ENCODE peak calls at places on chromosomes 11 and 22, in six cellular contexts. One of them, this sample, is unnamed.
A peak's percentile ranks its signal among the peaks of the same experiment; 100 is the strongest.

GRCh38 chr11:92717240-92717639 is 252.2 kb upstream of the MTNR1B start:
- DNase-seq in cardiac muscle cell: no peak
- DNase-seq in kidney: no peak
- DNase-seq in fibroblast of lung: no peak
- DNase-seq in tibial nerve: no peak
- DNase-seq in left lung: no peak
- DNase-seq in this sample: no peak

GRCh38 chr11:81377418-81377817 is 1356.2 kb downstream of the FAM181B start:
- DNase-seq in cardiac muscle cell: no peak
- DNase-seq in kidney: no peak
- DNase-seq in left lung: no peak
- DNase-seq in tibial nerve: no peak
- DNase-seq in fibroblast of lung: no peak
- DNase-seq in this sample: no peak

GRCh38 chr22:35333220-35333619 is 33.5 kb downstream of the TOM1 start:
- DNase-seq in cardiac muscle cell: no peak
- DNase-seq in tibial nerve: no peak
- DNase-seq in fibroblast of lung: no peak
- DNase-seq in kidney: no peak
- DNase-seq in left lung: no peak
- DNase-seq in this sample: no peak

GRCh38 chr11:77879218-77879617 is 58.3 kb downstream of the AAMDC start:
- DNase-seq in left lung: no peak
- DNase-seq in cardiac muscle cell: peak; percentile 68
- DNase-seq in tibial nerve: peak; percentile 69
- DNase-seq in kidney: no peak
- DNase-seq in fibroblast of lung: peak; percentile 73
- DNase-seq in this sample: no peak

GRCh38 chr11:6413791-6414231 is 5.1 kb downstream of the APBB1 start:
- DNase-seq in kidney: no peak
- DNase-seq in cardiac muscle cell: no peak
- DNase-seq in fibroblast of lung: no peak
- DNase-seq in left lung: no peak
- DNase-seq in tibial nerve: no peak
- DNase-seq in this sample: no peak

GRCh38 chr22:28773461-28773867 is 969 bp downstream of the CCDC117 start:
- DNase-seq in fibroblast of lung: peak; percentile 39
- DNase-seq in kidney: no peak
- DNase-seq in left lung: no peak
- DNase-seq in cardiac muscle cell: peak; percentile 34
- DNase-seq in tibial nerve: no peak
- DNase-seq in this sample: no peak

GRCh38 chr11:45909594-45910475 is 2.8 kb upstream of the FREY1 start:
- DNase-seq in left lung: no peak
- DNase-seq in cardiac muscle cell: no peak
- DNase-seq in tibial nerve: no peak
- DNase-seq in fibroblast of lung: no peak
- DNase-seq in kidney: no peak
- DNase-seq in this sample: no peak

GRCh38 chr11:12812849-12813248 is 138.6 kb downstream of the TEAD1 start:
- DNase-seq in kidney: no peak
- DNase-seq in cardiac muscle cell: no peak
- DNase-seq in left lung: no peak
- DNase-seq in fibroblast of lung: no peak
- DNase-seq in tibial nerve: no peak
- DNase-seq in this sample: no peak

GRCh38 chr22:49208768-49209252 is 618.9 kb downstream of the BRD1 start:
- DNase-seq in cardiac muscle cell: no peak
- DNase-seq in fibroblast of lung: no peak
- DNase-seq in tibial nerve: no peak
- DNase-seq in kidney: peak; percentile 37
- DNase-seq in left lung: peak; percentile 11
- DNase-seq in this sample: no peak

GRCh38 chr22:20422271-20422958 is 15.2 kb downstream of the SCARF2 start:
- DNase-seq in tibial nerve: no peak
- DNase-seq in kidney: peak; percentile 68
- DNase-seq in left lung: peak; percentile 56
- DNase-seq in fibroblast of lung: no peak
- DNase-seq in cardiac muscle cell: peak; percentile 33
- DNase-seq in this sample: peak; percentile 73

GRCh38 chr11:119902656-119903181 is 173.7 kb upstream of the NECTIN1 start:
- DNase-seq in kidney: no peak
- DNase-seq in fibroblast of lung: no peak
- DNase-seq in left lung: no peak
- DNase-seq in tibial nerve: no peak
- DNase-seq in cardiac muscle cell: no peak
- DNase-seq in this sample: no peak

GRCh38 chr11:65473275-65473860 is 25.5 kb upstream of the MALAT1 start:
- DNase-seq in fibroblast of lung: no peak
- DNase-seq in cardiac muscle cell: no peak
- DNase-seq in left lung: no peak
- DNase-seq in kidney: peak; percentile 9
- DNase-seq in tibial nerve: no peak
- DNase-seq in this sample: no peak

GRCh38 chr11:65470433-65470832 is 28.4 kb upstream of the MALAT1 start:
- DNase-seq in tibial nerve: no peak
- DNase-seq in left lung: no peak
- DNase-seq in kidney: peak; percentile 36
- DNase-seq in fibroblast of lung: no peak
- DNase-seq in cardiac muscle cell: no peak
- DNase-seq in this sample: no peak

GRCh38 chr11:65471410-65471762 is 27.5 kb upstream of the MALAT1 start:
- DNase-seq in tibial nerve: no peak
- DNase-seq in fibroblast of lung: peak; percentile 80
- DNase-seq in cardiac muscle cell: peak; percentile 87
- DNase-seq in left lung: peak; percentile 78
- DNase-seq in kidney: peak; percentile 88
- DNase-seq in this sample: no peak

DNA sequence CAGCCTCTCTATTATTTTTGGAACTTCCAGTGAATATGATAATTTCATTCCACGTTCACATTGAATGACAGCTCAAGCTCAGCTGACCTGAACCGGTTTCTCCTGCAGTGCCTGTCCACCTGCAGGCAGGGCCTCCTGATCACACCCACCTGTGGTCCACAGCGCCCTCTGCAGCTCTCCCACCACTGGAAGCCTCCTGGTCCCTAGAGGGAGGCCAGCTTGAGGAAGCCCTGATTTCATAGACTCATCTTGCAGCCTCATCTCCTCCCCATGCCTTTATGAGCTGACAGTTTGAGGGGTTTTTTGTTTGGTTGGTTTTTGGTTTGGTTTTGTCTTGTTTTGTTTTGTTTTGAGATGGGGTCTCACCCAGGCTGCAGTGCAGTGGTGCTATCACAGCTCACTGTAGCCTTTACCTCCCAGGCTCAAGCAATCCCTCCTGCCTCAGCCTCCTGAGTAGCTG is 29.9 kb upstream of the MALAT1 start:
- DNase-seq in left lung: peak; percentile 88
- DNase-seq in tibial nerve: no peak
- DNase-seq in kidney: peak; percentile 90
- DNase-seq in fibroblast of lung: no peak
- DNase-seq in cardiac muscle cell: peak; percentile 53
- DNase-seq in this sample: no peak
- TF ChIP-seq CTCF in left lung: peak; percentile 52
- TF ChIP-seq CTCF in tibial nerve: peak; percentile 29
- TF ChIP-seq CTCF in kidney: peak; percentile 78
- TF ChIP-seq CTCF in fibroblast of lung: peak; percentile 18
- TF ChIP-seq CTCF in cardiac muscle cell: peak; percentile 56
- TF ChIP-seq CTCF in this sample: peak; percentile 27

GRCh38 chr11:133898031-133898769 is 52.9 kb upstream of the SPATA19 start:
- DNase-seq in tibial nerve: no peak
- DNase-seq in left lung: no peak
- DNase-seq in cardiac muscle cell: no peak
- DNase-seq in fibroblast of lung: no peak
- DNase-seq in kidney: no peak
- DNase-seq in this sample: no peak

GRCh38 chr11:133896642-133897330 is 51.5 kb upstream of the SPATA19 start:
- DNase-seq in tibial nerve: no peak
- DNase-seq in fibroblast of lung: no peak
- DNase-seq in kidney: no peak
- DNase-seq in left lung: peak; percentile 14
- DNase-seq in cardiac muscle cell: no peak
- DNase-seq in this sample: no peak

GRCh38 chr11:133900176-133901105 is 55.1 kb upstream of the SPATA19 start:
- DNase-seq in left lung: peak; percentile 11
- DNase-seq in cardiac muscle cell: no peak
- DNase-seq in tibial nerve: no peak
- DNase-seq in kidney: no peak
- DNase-seq in fibroblast of lung: no peak
- DNase-seq in this sample: no peak

GRCh38 chr11:133897331-133897650 is 52.0 kb upstream of the SPATA19 start:
- DNase-seq in kidney: no peak
- DNase-seq in cardiac muscle cell: no peak
- DNase-seq in tibial nerve: no peak
- DNase-seq in fibroblast of lung: no peak
- DNase-seq in left lung: no peak
- DNase-seq in this sample: no peak

DNA sequence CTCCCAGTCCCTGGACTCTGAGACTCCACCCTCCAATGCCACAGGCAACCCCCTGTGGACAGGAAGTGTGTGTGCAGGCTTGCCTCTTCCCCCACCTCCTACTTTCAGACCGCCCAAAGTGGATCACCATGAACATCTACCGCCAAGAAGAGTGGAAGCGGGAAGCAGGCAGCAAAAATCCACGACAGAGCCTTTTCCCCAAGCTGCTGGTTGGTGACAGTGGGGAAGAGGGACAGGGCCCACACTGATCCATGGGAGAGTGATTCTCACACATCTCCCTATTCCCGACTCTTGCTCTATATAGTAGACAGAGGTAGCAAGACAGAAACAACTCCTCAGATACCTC is 53.4 kb upstream of the SPATA19 start:
- DNase-seq in fibroblast of lung: no peak
- DNase-seq in tibial nerve: no peak
- DNase-seq in kidney: no peak
- DNase-seq in cardiac muscle cell: no peak
- DNase-seq in left lung: peak; percentile 12
- DNase-seq in this sample: no peak
- TF ChIP-seq CTCF in fibroblast of lung: no peak
- TF ChIP-seq CTCF in tibial nerve: no peak
- TF ChIP-seq CTCF in kidney: no peak
- TF ChIP-seq CTCF in cardiac muscle cell: no peak
- TF ChIP-seq CTCF in left lung: no peak
- TF ChIP-seq CTCF in this sample: no peak

GRCh38 chr11:9386086-9386485 is 1.6 kb downstream of the IPO7 start:
- DNase-seq in cardiac muscle cell: no peak
- DNase-seq in tibial nerve: no peak
- DNase-seq in kidney: no peak
- DNase-seq in left lung: no peak
- DNase-seq in fibroblast of lung: no peak
- DNase-seq in this sample: no peak

GRCh38 chr11:9380773-9381172 is 3.7 kb upstream of the IPO7 start:
- DNase-seq in kidney: no peak
- DNase-seq in cardiac muscle cell: no peak
- DNase-seq in left lung: no peak
- DNase-seq in tibial nerve: no peak
- DNase-seq in fibroblast of lung: no peak
- DNase-seq in this sample: no peak

GRCh38 chr11:9386901-9387300 is 2.4 kb downstream of the IPO7 start:
- DNase-seq in tibial nerve: no peak
- DNase-seq in fibroblast of lung: no peak
- DNase-seq in left lung: no peak
- DNase-seq in cardiac muscle cell: no peak
- DNase-seq in kidney: no peak
- DNase-seq in this sample: no peak

GRCh38 chr11:9384535-9385287 is at the start of gene IPO7:
- DNase-seq in left lung: peak; percentile 94
- DNase-seq in fibroblast of lung: peak; percentile 92
- DNase-seq in kidney: peak; percentile 97
- DNase-seq in tibial nerve: peak; percentile 76
- DNase-seq in cardiac muscle cell: peak; percentile 94
- DNase-seq in this sample: peak; percentile 76

DNA sequence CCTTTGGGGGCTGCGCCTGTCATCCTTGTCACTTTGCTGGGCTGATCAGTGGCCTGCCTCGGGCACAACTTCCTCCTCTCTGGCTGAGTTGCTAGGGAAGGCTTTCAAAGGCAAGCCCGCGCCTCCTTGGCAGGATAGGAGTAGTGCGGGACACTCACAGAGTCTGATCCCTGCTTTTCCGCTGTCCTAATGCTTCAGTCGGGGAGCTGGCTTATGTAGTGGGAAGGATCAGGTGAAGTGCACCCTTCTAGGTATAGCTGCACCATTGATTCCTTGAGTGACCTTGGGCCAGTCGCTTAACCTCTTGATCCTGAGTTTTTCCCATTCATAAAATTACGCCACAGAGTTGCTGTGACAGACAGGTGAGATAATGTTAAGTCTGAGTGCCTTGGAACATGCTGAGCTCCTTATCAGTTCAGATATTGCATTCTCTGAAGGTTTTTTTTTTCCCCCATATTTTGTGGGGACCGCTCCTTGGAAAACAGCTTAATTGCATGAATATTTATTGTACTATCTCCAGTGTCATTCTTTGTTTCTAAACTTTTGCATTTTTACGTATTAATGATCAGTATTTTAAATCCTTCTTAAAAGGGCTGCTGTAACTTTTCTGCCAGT is 943 bp downstream of the IPO7 start:
- DNase-seq in tibial nerve: no peak
- DNase-seq in left lung: peak; percentile 70
- DNase-seq in kidney: no peak
- DNase-seq in fibroblast of lung: no peak
- DNase-seq in cardiac muscle cell: no peak
- DNase-seq in this sample: no peak
- TF ChIP-seq CTCF in tibial nerve: no peak
- TF ChIP-seq CTCF in left lung: no peak
- TF ChIP-seq CTCF in kidney: no peak
- TF ChIP-seq CTCF in fibroblast of lung: no peak
- TF ChIP-seq CTCF in cardiac muscle cell: no peak
- TF ChIP-seq CTCF in this sample: no peak

DNA sequence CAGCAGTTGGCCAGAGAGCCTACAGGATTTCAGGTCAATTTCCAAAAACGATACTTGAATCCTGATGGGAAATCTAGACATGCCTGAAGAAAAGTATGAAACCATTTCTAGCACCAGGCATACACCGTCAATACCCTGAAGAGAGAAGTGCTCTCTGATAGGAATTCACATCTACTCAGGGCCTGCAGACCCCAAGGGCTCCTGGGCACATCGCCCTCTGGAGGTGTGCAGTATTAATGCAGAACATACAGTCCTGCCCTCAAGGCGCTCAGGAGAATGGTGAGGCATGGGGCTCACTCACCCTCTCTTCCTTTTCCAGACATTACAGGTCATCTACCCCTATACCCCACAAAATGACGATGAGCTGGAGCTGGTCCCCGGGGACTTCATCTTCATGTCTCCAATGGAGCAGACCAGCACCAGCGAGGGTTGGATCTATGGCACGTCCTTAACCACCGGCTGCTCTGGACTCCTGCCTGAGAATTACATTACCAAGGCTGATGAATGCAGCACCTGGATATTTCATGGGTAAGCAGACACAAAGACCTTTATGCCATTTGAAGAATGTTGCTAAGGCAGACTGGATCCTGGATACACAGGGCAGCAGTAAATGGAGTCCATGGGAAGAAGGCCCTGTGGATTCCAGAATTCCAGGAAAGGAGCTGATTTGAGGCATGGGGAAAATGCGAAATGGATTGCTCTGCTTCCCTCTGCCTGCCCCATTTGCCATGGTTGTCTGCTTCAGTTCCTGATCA is 49.3 kb upstream of the CRTAM start:
- DNase-seq in tibial nerve: no peak
- DNase-seq in kidney: no peak
- DNase-seq in fibroblast of lung: no peak
- DNase-seq in cardiac muscle cell: no peak
- DNase-seq in left lung: no peak
- DNase-seq in this sample: no peak
- TF ChIP-seq CTCF in tibial nerve: no peak
- TF ChIP-seq CTCF in kidney: no peak
- TF ChIP-seq CTCF in fibroblast of lung: no peak
- TF ChIP-seq CTCF in cardiac muscle cell: no peak
- TF ChIP-seq CTCF in left lung: no peak
- TF ChIP-seq CTCF in this sample: no peak

This sample was measured in AG09319.